ENCODE peak calls at places on chromosomes 1 and 21, in eight cellular contexts. One of them, this sample, is unnamed.

GRCh38 chr1:164466429-164466828 is 92.6 kb upstream of the PBX1 start:
- DNase-seq in cerebellar cortex: no peak
- DNase-seq in stomach: no peak
- DNase-seq in H4: no peak
- DNase-seq in transverse colon: no peak
- DNase-seq in BE2C: no peak
- DNase-seq in putamen: no peak
- DNase-seq in GDM1: no peak
- DNase-seq in this sample: no peak

GRCh38 chr1:11961230-11961629 is 19.0 kb upstream of the MFN2 start:
- DNase-seq in cerebellar cortex: no peak
- DNase-seq in stomach: no peak
- DNase-seq in H4: no peak
- DNase-seq in transverse colon: no peak
- DNase-seq in BE2C: no peak
- DNase-seq in putamen: peak
- DNase-seq in GDM1: no peak
- DNase-seq in this sample: peak

GRCh38 chr1:226001852-226002666 is 2.9 kb upstream of the SDE2 start:
- DNase-seq in cerebellar cortex: peak
- DNase-seq in stomach: peak
- DNase-seq in H4: peak
- DNase-seq in transverse colon: peak
- DNase-seq in BE2C: peak
- DNase-seq in putamen: peak
- DNase-seq in GDM1: peak
- DNase-seq in this sample: peak

GRCh38 chr1:60765204-60765603 is 317.2 kb upstream of the NFIA start:
- DNase-seq in cerebellar cortex: peak
- DNase-seq in stomach: peak
- DNase-seq in H4: peak
- DNase-seq in transverse colon: peak
- DNase-seq in BE2C: peak
- DNase-seq in putamen: no peak
- DNase-seq in GDM1: no peak
- DNase-seq in this sample: peak

GRCh38 chr1:207754942-207755689 is 3.3 kb downstream of the CD46 start:
- DNase-seq in cerebellar cortex: no peak
- DNase-seq in stomach: no peak
- DNase-seq in H4: no peak
- DNase-seq in transverse colon: no peak
- DNase-seq in BE2C: no peak
- DNase-seq in putamen: no peak
- DNase-seq in GDM1: no peak
- DNase-seq in this sample: no peak

GRCh38 chr1:94697839-94698238 is 122.3 kb upstream of the SLC44A3 start:
- DNase-seq in cerebellar cortex: no peak
- DNase-seq in stomach: no peak
- DNase-seq in H4: no peak
- DNase-seq in transverse colon: no peak
- DNase-seq in BE2C: no peak
- DNase-seq in putamen: no peak
- DNase-seq in GDM1: no peak
- DNase-seq in this sample: no peak

GRCh38 chr1:35876988-35877387 is 6.0 kb upstream of the AGO1 start:
- DNase-seq in cerebellar cortex: no peak
- DNase-seq in stomach: no peak
- DNase-seq in H4: no peak
- DNase-seq in transverse colon: no peak
- DNase-seq in BE2C: no peak
- DNase-seq in putamen: no peak
- DNase-seq in GDM1: no peak
- DNase-seq in this sample: no peak

GRCh38 chr1:29004813-29005212 is 90.4 kb downstream of the EPB41 start:
- DNase-seq in cerebellar cortex: no peak
- DNase-seq in stomach: no peak
- DNase-seq in H4: no peak
- DNase-seq in transverse colon: no peak
- DNase-seq in BE2C: no peak
- DNase-seq in putamen: peak
- DNase-seq in GDM1: no peak
- DNase-seq in this sample: no peak

GRCh38 chr1:235919797-235920475 is 53.2 kb upstream of the LYST start:
- DNase-seq in cerebellar cortex: no peak
- DNase-seq in stomach: no peak
- DNase-seq in H4: peak
- DNase-seq in transverse colon: no peak
- DNase-seq in BE2C: peak
- DNase-seq in putamen: no peak
- DNase-seq in GDM1: no peak
- DNase-seq in this sample: no peak

GRCh38 chr1:27521336-27522147 is 31.6 kb upstream of the WASF2 start:
- DNase-seq in cerebellar cortex: peak
- DNase-seq in stomach: no peak
- DNase-seq in H4: no peak
- DNase-seq in transverse colon: no peak
- DNase-seq in BE2C: no peak
- DNase-seq in putamen: no peak
- DNase-seq in GDM1: peak
- DNase-seq in this sample: peak

GRCh38 chr1:43944860-43945259 is 1.9 kb upstream of the IPO13 start:
- DNase-seq in cerebellar cortex: no peak
- DNase-seq in stomach: no peak
- DNase-seq in H4: no peak
- DNase-seq in transverse colon: no peak
- DNase-seq in BE2C: no peak
- DNase-seq in putamen: no peak
- DNase-seq in GDM1: no peak
- DNase-seq in this sample: no peak

GRCh38 chr1:31515061-31515775 is 61.1 kb upstream of the TINAGL1 start:
- DNase-seq in cerebellar cortex: no peak
- DNase-seq in stomach: no peak
- DNase-seq in H4: no peak
- DNase-seq in transverse colon: no peak
- DNase-seq in BE2C: no peak
- DNase-seq in putamen: no peak
- DNase-seq in GDM1: no peak
- DNase-seq in this sample: no peak

GRCh38 chr1:226217273-226217672 is 6.2 kb upstream of the MIXL1 start:
- DNase-seq in cerebellar cortex: no peak
- DNase-seq in stomach: no peak
- DNase-seq in H4: no peak
- DNase-seq in transverse colon: no peak
- DNase-seq in BE2C: no peak
- DNase-seq in putamen: no peak
- DNase-seq in GDM1: no peak
- DNase-seq in this sample: no peak

GRCh38 chr21:39451332-39452206 is at the start of gene SH3BGR:
- DNase-seq in cerebellar cortex: peak
- DNase-seq in stomach: no peak
- DNase-seq in H4: peak
- DNase-seq in transverse colon: no peak
- DNase-seq in BE2C: peak
- DNase-seq in putamen: peak
- DNase-seq in GDM1: no peak
- DNase-seq in this sample: peak

GRCh38 chr1:154557939-154558609 is 388 bp downstream of the UBE2Q1 start:
- DNase-seq in cerebellar cortex: no peak
- DNase-seq in stomach: peak
- DNase-seq in H4: no peak
- DNase-seq in transverse colon: peak
- DNase-seq in BE2C: peak
- DNase-seq in putamen: no peak
- DNase-seq in GDM1: no peak
- DNase-seq in this sample: no peak

GRCh38 chr1:39671793-39672550 is at the start of gene NT5C1A:
- DNase-seq in cerebellar cortex: peak
- DNase-seq in stomach: peak
- DNase-seq in H4: no peak
- DNase-seq in transverse colon: peak
- DNase-seq in BE2C: peak
- DNase-seq in putamen: no peak
- DNase-seq in GDM1: no peak
- DNase-seq in this sample: peak

GRCh38 chr1:66752000-66752592 is at the start of gene DYNLT5:
- DNase-seq in cerebellar cortex: peak
- DNase-seq in stomach: peak
- DNase-seq in H4: no peak
- DNase-seq in transverse colon: peak
- DNase-seq in BE2C: peak
- DNase-seq in putamen: no peak
- DNase-seq in GDM1: peak
- DNase-seq in this sample: peak

GRCh38 chr1:109654519-109654918 is 1.4 kb upstream of the GSTM4 start:
- DNase-seq in cerebellar cortex: no peak
- DNase-seq in stomach: no peak
- DNase-seq in H4: no peak
- DNase-seq in transverse colon: no peak
- DNase-seq in BE2C: no peak
- DNase-seq in putamen: no peak
- DNase-seq in GDM1: no peak
- DNase-seq in this sample: no peak

GRCh38 chr1:61392417-61393242 is 310.3 kb downstream of the NFIA start:
- DNase-seq in cerebellar cortex: no peak
- DNase-seq in stomach: no peak
- DNase-seq in H4: no peak
- DNase-seq in transverse colon: no peak
- DNase-seq in BE2C: no peak
- DNase-seq in putamen: no peak
- DNase-seq in GDM1: no peak
- DNase-seq in this sample: no peak

GRCh38 chr21:34844924-34845238 is 176.1 kb downstream of the CLIC6 start:
- DNase-seq in cerebellar cortex: peak
- DNase-seq in stomach: no peak
- DNase-seq in H4: no peak
- DNase-seq in transverse colon: no peak
- DNase-seq in BE2C: no peak
- DNase-seq in putamen: no peak
- DNase-seq in GDM1: no peak
- DNase-seq in this sample: no peak

This sample was measured in Ammon's horn.